ENCODE peak calls at places on chromosomes 2 and 18, in nine cellular contexts. M is sigmoid colon, D is Peyer's patch, J is vagina, O is uterus, R is A549, A is IMR-90, F is ovary, X is spleen. Y is an unnamed sample.

GRCh38 chr2:197848602-197849001 is 44.2 kb downstream of the PLCL1 start:
- DNase-seq in M (no peak), D (no peak), J (no peak), O (no peak), R (no peak), A (no peak), F (no peak), X (no peak), Y (no peak)

GRCh38 chr2:44181648-44182047 is 13.0 kb downstream of the PPM1B start:
- DNase-seq in M (no peak), D (no peak), J (no peak), O (no peak), R (no peak), A (no peak), F (no peak), X (no peak), Y (no peak)

GRCh38 chr2:105888625-105889024 is 143.9 kb downstream of the NCK2 start:
- DNase-seq in M (no peak), D (no peak), J (no peak), O (no peak), R (peak), A (no peak), F (no peak), X (no peak), Y (no peak)

GRCh38 chr2:209423562-209424541 is at the start of gene MAP2:
- DNase-seq in M (peak), D (peak), J (no peak), O (peak), R (peak), A (peak), F (peak), X (peak), Y (peak)

GRCh38 chr2:183070942-183071844 is 7.4 kb upstream of the DUSP19 start:
- DNase-seq in M (no peak), D (peak), J (no peak), O (no peak), R (peak), A (peak), F (no peak), X (no peak), Y (no peak)

GRCh38 chr2:159098815-159099455 is 130.5 kb downstream of the TANC1 start:
- DNase-seq in M (no peak), D (no peak), J (no peak), O (no peak), R (no peak), A (peak), F (no peak), X (no peak), Y (no peak)

GRCh38 chr2:40534528-40534927 is 82.6 kb upstream of the SLC8A1 start:
- DNase-seq in M (no peak), D (no peak), J (no peak), O (no peak), R (no peak), A (peak), F (no peak), X (no peak), Y (no peak)

GRCh38 chr2:38720613-38721241 is 30.4 kb downstream of the SRSF7 start:
- DNase-seq in M (peak), D (no peak), J (no peak), O (peak), R (peak), A (peak), F (peak), X (no peak), Y (peak)

GRCh38 chr18:33076601-33077000 is 303.8 kb upstream of the KLHL14 start:
- DNase-seq in M (no peak), D (no peak), J (no peak), O (no peak), R (no peak), A (no peak), F (no peak), X (no peak), Y (no peak)

GRCh38 chr2:61044596-61044995 is 21.1 kb upstream of the SANBR start:
- DNase-seq in M (no peak), D (no peak), J (no peak), O (no peak), R (no peak), A (no peak), F (no peak), X (no peak), Y (no peak)

GRCh38 chr2:68043719-68044498 is 18.9 kb downstream of the C1D start:
- DNase-seq in M (no peak), D (no peak), J (no peak), O (no peak), R (peak), A (peak), F (no peak), X (no peak), Y (peak)

GRCh38 chr2:209496586-209496982 is 72.7 kb downstream of the MAP2 start:
- DNase-seq in M (no peak), D (no peak), J (no peak), O (no peak), R (no peak), A (peak), F (no peak), X (no peak), Y (no peak)

GRCh38 chr18:5518899-5519371 is 24.9 kb downstream of the EPB41L3 start:
- DNase-seq in M (no peak), D (no peak), J (no peak), O (no peak), R (no peak), A (peak), F (no peak), X (no peak), Y (no peak)

GRCh38 chr2:115654362-115654761 is 1211.9 kb downstream of the DPP10 start:
- DNase-seq in M (no peak), D (no peak), J (no peak), O (no peak), R (no peak), A (no peak), F (no peak), X (no peak), Y (no peak)

GRCh38 chr2:42910657-42911405 is 118.4 kb upstream of the HAAO start:
- DNase-seq in M (no peak), D (no peak), J (no peak), O (peak), R (no peak), A (no peak), F (no peak), X (no peak), Y (no peak)

GRCh38 chr2:156342252-156343095 is 10.0 kb upstream of the NR4A2 start:
- DNase-seq in M (peak), D (peak), J (no peak), O (peak), R (peak), A (peak), F (peak), X (peak), Y (peak)

GRCh38 chr2:121185571-121186074 is 99.4 kb downstream of the TFCP2L1 start:
- DNase-seq in M (no peak), D (no peak), J (no peak), O (no peak), R (no peak), A (no peak), F (no peak), X (no peak), Y (peak)

GRCh38 chr2:11936761-11937160 is 190.3 kb downstream of the LPIN1 start:
- DNase-seq in M (no peak), D (no peak), J (no peak), O (no peak), R (no peak), A (no peak), F (no peak), X (no peak), Y (no peak)

GRCh38 chr18:33573193-33573592 is 4.8 kb upstream of the ASXL3 start:
- DNase-seq in M (no peak), D (no peak), J (no peak), O (no peak), R (no peak), A (no peak), F (no peak), X (no peak), Y (no peak)

GRCh38 chr2:241010531-241011295 is 12.3 kb downstream of the SNED1 start:
- DNase-seq in M (peak), D (peak), J (peak), O (no peak), R (no peak), A (no peak), F (peak), X (peak), Y (no peak)

GRCh38 chr2:85737961-85738360 is 15.8 kb upstream of the ATOH8 start:
- DNase-seq in M (peak), D (no peak), J (no peak), O (no peak), R (no peak), A (no peak), F (no peak), X (no peak), Y (no peak)

GRCh38 chr2:65407240-65407639 is 25.2 kb downstream of the SPRED2 start:
- DNase-seq in M (no peak), D (no peak), J (no peak), O (no peak), R (no peak), A (no peak), F (no peak), X (no peak), Y (no peak)

GRCh38 chr2:222610746-222611145 is 45.1 kb downstream of the FARSB start:
- DNase-seq in M (no peak), D (no peak), J (no peak), O (no peak), R (no peak), A (peak), F (no peak), X (no peak), Y (no peak)

GRCh38 chr2:215933141-215933540 is 80.2 kb downstream of the MREG start:
- DNase-seq in M (no peak), D (no peak), J (no peak), O (no peak), R (no peak), A (no peak), F (no peak), X (no peak), Y (no peak)

GRCh38 chr2:178761759-178762371 is 45.4 kb downstream of the TTN start:
- DNase-seq in M (no peak), D (no peak), J (no peak), O (no peak), R (peak), A (peak), F (no peak), X (no peak), Y (no peak)

GRCh38 chr2:223093436-223093839 is 41.4 kb downstream of the KCNE4 start:
- DNase-seq in M (no peak), D (no peak), J (no peak), O (peak), R (no peak), A (peak), F (peak), X (no peak), Y (no peak)

GRCh38 chr2:174694920-174695319 is 69.4 kb downstream of the CHRNA1 start:
- DNase-seq in M (no peak), D (no peak), J (no peak), O (no peak), R (no peak), A (no peak), F (no peak), X (no peak), Y (no peak)

GRCh38 chr2:96116424-96116878 is at the start of gene ADRA2B:
- DNase-seq in M (peak), D (peak), J (no peak), O (peak), R (peak), A (no peak), F (peak), X (peak), Y (no peak)

GRCh38 chr2:24304098-24304497 is 56.2 kb downstream of the ITSN2 start:
- DNase-seq in M (peak), D (no peak), J (no peak), O (peak), R (no peak), A (peak), F (peak), X (no peak), Y (no peak)

GRCh38 chr2:6639870-6640639 is 225.7 kb downstream of the CMPK2 start:
- DNase-seq in M (no peak), D (no peak), J (no peak), O (no peak), R (no peak), A (no peak), F (no peak), X (no peak), Y (no peak)

GRCh38 chr18:2656237-2657042 is 914 bp downstream of the SMCHD1 start:
- DNase-seq in M (peak), D (peak), J (no peak), O (peak), R (peak), A (peak), F (peak), X (peak), Y (peak)

GRCh38 chr2:136384541-136385303 is 266.8 kb upstream of the CXCR4 start:
- DNase-seq in M (no peak), D (no peak), J (no peak), O (no peak), R (peak), A (peak), F (no peak), X (no peak), Y (no peak)

GRCh38 chr2:86158286-86158685 is 37.0 kb downstream of the IMMT start:
- DNase-seq in M (no peak), D (no peak), J (no peak), O (no peak), R (no peak), A (no peak), F (no peak), X (no peak), Y (no peak)

GRCh38 chr2:79971807-79972206 is 332.7 kb downstream of the LRRTM1 start:
- DNase-seq in M (no peak), D (no peak), J (no peak), O (no peak), R (no peak), A (peak), F (no peak), X (no peak), Y (no peak)

GRCh38 chr18:44857744-44858143 is 177.1 kb downstream of the SETBP1 start:
- DNase-seq in M (no peak), D (no peak), J (no peak), O (no peak), R (no peak), A (no peak), F (no peak), X (no peak), Y (no peak)

GRCh38 chr2:128578406-128579385 is 260.0 kb upstream of the HS6ST1 start:
- DNase-seq in M (peak), D (no peak), J (no peak), O (no peak), R (no peak), A (peak), F (no peak), X (no peak), Y (no peak)

GRCh38 chr2:9010866-9011265 is 7.4 kb upstream of the MBOAT2 start:
- DNase-seq in M (no peak), D (no peak), J (no peak), O (no peak), R (no peak), A (peak), F (no peak), X (no peak), Y (no peak)

GRCh38 chr2:152811916-152812315 is 93.5 kb downstream of the ARL6IP6 start:
- DNase-seq in M (no peak), D (no peak), J (no peak), O (no peak), R (no peak), A (no peak), F (no peak), X (no peak), Y (no peak)

GRCh38 chr18:47981320-47981719 is 50.9 kb upstream of the SMAD2 start:
- DNase-seq in M (no peak), D (no peak), J (no peak), O (no peak), R (no peak), A (no peak), F (no peak), X (no peak), Y (no peak)

GRCh38 chr18:50950626-50951025 is 17.2 kb upstream of the ELAC1 start:
- DNase-seq in M (no peak), D (no peak), J (no peak), O (no peak), R (no peak), A (no peak), F (no peak), X (no peak), Y (no peak)

DNA sequence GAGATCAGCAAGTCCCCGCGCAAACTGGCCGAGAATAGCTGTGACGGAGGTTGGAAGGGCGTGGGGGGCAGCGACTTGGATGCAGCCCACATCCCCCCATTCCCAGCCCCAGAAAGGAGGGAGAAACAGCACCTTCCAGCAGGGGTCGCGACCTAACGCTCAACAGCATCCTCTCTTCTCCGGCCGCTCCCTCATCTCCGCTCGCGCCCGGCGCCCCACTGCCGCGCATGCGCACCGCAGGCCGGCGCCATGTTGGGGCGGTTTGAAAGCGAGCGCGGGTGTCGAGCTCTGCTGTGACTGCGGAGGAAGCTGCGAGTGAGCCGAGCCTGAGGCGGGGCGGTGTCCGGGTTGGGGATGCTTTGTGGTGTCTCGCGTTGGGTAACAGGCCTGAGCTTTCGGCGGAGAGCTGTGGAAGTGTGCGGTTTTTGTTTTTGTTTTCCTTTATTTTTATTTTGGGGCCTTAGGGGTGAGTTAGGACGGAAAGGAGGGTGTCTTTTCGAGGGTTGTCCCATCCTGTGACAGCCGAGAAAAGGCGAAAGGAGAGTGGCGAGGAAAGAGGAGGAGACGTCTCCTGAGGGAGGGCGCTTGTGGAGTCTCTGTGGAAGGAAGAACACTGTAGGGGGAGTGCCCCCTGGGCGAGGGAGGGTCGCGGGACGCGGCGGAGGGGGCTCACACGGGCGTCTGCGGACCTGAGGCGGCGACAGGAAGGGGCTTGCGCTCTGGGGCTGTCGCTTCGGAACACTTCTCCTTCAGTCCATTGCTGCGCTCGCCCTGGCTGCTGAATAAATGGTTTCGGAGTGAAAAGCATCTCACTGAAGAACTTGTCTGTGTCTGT is at the start of the genes C18orf54 and STARD6:
- DNase-seq in M (peak), D (peak), J (no peak), O (peak), R (peak), A (peak), F (peak), X (peak), Y (peak)
- TF ChIP-seq POLR2A in M (no peak), D (no peak), J (peak), O (peak), R (peak), A (peak), F (no peak), X (no peak), Y (no peak)

GRCh38 chr2:188293601-188294482 is 2.2 kb downstream of the GULP1 start:
- DNase-seq in M (peak), D (peak), J (no peak), O (peak), R (peak), A (peak), F (peak), X (no peak), Y (no peak)

GRCh38 chr2:188291617-188292445 is at the start of gene GULP1:
- DNase-seq in M (peak), D (peak), J (no peak), O (peak), R (peak), A (peak), F (peak), X (peak), Y (peak)

GRCh38 chr2:188291142-188291616 is 495 bp upstream of the GULP1 start:
- DNase-seq in M (no peak), D (peak), J (no peak), O (no peak), R (peak), A (peak), F (no peak), X (no peak), Y (no peak)

GRCh38 chr2:188294547-188294946 is 2.9 kb downstream of the GULP1 start:
- DNase-seq in M (no peak), D (no peak), J (no peak), O (no peak), R (no peak), A (peak), F (no peak), X (no peak), Y (no peak)

DNA sequence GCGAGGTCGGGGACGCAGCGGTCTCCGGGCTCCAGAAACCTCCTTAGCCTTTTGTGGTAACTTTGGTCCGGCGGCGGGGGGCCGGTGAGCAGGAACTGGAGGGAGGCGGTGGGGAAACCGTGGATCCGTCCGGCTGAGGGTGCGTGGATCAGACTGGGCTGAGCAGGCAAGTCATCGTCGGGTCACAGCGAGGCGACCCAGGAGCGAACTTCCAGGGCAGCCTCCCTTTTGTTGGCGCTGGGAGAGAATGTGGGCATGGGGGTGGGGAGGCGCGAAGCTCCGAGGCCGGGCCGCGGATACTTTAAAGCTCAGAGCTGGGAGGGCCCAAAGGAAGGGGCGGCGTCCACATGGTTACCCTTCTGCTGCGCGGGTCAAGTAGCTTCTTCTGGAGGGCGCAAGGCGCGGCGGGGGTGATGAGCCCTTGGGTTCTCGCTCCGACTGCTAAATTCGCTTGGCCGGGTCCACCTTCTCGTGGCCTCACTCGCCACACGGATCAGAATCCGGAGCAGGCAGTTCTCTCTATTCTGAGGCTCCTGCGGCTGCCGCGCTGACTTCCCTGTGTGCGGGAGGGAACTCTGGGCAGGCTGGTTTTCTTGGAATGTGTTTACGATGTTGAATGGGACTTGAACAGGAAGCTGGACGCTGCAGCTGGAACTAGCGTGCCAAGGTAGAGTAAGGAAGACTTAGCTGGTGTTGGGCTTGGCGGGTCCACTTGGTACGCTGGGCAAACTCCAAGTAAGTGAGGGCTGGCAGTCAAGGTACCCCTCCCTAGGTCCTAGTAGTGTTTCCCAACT is 969 bp downstream of the GULP1 start:
- DNase-seq in M (peak), D (peak), J (no peak), O (peak), R (peak), A (peak), F (peak), X (peak), Y (peak)
- TF ChIP-seq POLR2A in M (peak), D (peak), J (peak), O (peak), R (peak), A (no peak), F (peak), X (no peak), Y (peak)

DNA sequence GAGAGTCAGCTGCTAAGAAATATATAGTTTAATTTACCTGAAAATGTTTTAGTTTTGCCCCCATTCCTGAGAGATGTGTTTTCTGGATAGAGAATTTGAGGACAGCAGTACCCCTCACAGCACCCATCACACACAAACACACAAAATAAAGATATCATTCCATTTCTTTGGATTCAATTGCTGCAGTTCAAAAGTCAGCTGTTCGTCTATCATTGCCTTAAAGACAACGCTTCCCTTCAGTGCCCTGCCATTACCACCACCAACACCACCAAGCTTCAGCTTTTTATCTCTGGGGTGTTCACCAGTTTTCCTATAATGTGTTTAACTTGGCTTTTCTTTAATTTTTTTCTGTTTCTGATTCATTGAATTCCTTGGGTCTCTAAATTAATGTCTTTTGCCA is 49.7 kb downstream of the RDH14 start:
- DNase-seq in M (no peak), D (no peak), J (no peak), O (no peak), R (no peak), A (no peak), F (no peak), X (no peak), Y (no peak)
- TF ChIP-seq POLR2A in M (no peak), D (no peak), J (no peak), O (no peak), R (no peak), A (no peak), F (no peak), X (no peak), Y (no peak)

GRCh38 chr2:236738030-236738429 is 168.4 kb downstream of the ACKR3 start:
- DNase-seq in M (no peak), D (no peak), J (peak), O (no peak), R (no peak), A (no peak), F (no peak), X (no peak), Y (no peak)
- TF ChIP-seq POLR2A in M (no peak), D (no peak), J (no peak), O (no peak), R (no peak), A (no peak), F (no peak), X (no peak), Y (no peak)

GRCh38 chr2:100818606-100819364 is 1.2 kb upstream of the NPAS2 start:
- DNase-seq in M (peak), D (peak), J (no peak), O (peak), R (peak), A (peak), F (peak), X (no peak), Y (peak)
- TF ChIP-seq POLR2A in M (peak), D (peak), J (no peak), O (peak), R (peak), A (no peak), F (peak), X (no peak), Y (no peak)